ENCODE peak calls at places on chromosomes 5 and 9, in nine cellular contexts. Q is IMR-90, U is HCT116, F is breast epithelium, B is endothelial cell of umbilical vein, M is stomach, P is body of pancreas, K is ovary, G is A549. N is an unnamed sample. For H3K4me1, the result is how much of the 10 kb centered on the place peaks cover.

GRCh38 chr5:180340856-180341255 is 12.3 kb downstream of the GFPT2 start:
- DNase-seq in Q (peak), G (no peak), M (no peak), F (no peak), U (no peak), P (no peak), B (no peak), K (no peak), N (no peak)

GRCh38 chr5:142815469-142815868 is 45.3 kb downstream of the ARHGAP26 start:
- DNase-seq in M (no peak), K (no peak), U (no peak), P (no peak), Q (no peak), F (no peak), G (no peak), B (no peak), N (no peak)

GRCh38 chr9:18352716-18353115 is 121.2 kb upstream of the ADAMTSL1 start:
- DNase-seq in G (no peak), Q (no peak), F (no peak), U (no peak), P (no peak), M (no peak), B (no peak), K (no peak), N (no peak)

GRCh38 chr9:13022756-13023155 is 247.9 kb downstream of the LURAP1L start:
- DNase-seq in G (no peak), U (no peak), K (no peak), M (no peak), B (no peak), Q (no peak), F (no peak), P (no peak), N (no peak)

GRCh38 chr5:155753943-155754581 is 572.9 kb upstream of the SGCD start:
- DNase-seq in F (no peak), M (no peak), K (no peak), Q (no peak), P (no peak), B (no peak), G (no peak), U (no peak), N (no peak)

GRCh38 chr5:151138114-151138513 is 19.5 kb downstream of the ANXA6 start:
- DNase-seq in M (no peak), B (no peak), U (no peak), Q (no peak), G (no peak), P (no peak), F (no peak), K (no peak), N (no peak)

GRCh38 chr5:103433216-103433615 is 129.4 kb downstream of the NUDT12 start:
- DNase-seq in B (no peak), G (no peak), M (no peak), Q (peak), K (no peak), F (no peak), U (no peak), P (no peak), N (no peak)

GRCh38 chr5:62627901-62628300 is 49.3 kb downstream of the LRRC70 start:
- DNase-seq in G (no peak), B (no peak), Q (no peak), K (no peak), U (no peak), P (no peak), M (no peak), F (no peak), N (no peak)

GRCh38 chr5:55997742-55998351 is 3.1 kb upstream of the IL6ST start:
- DNase-seq in M (no peak), P (no peak), F (no peak), Q (peak), G (no peak), U (no peak), K (no peak), B (peak), N (no peak)

GRCh38 chr9:93267091-93267541 is 83.2 kb downstream of the WNK2 start:
- DNase-seq in U (no peak), P (no peak), Q (no peak), G (no peak), M (peak), B (no peak), F (peak), K (peak), N (no peak)

GRCh38 chr5:110342683-110343082 is 383.8 kb downstream of the TMEM232 start:
- DNase-seq in P (no peak), F (no peak), K (no peak), B (no peak), M (no peak), Q (no peak), U (no peak), G (no peak), N (no peak)

GRCh38 chr9:105678781-105679180 is 15.6 kb upstream of the TMEM38B start:
- DNase-seq in B (no peak), G (no peak), K (no peak), U (no peak), P (no peak), Q (no peak), F (no peak), M (no peak), N (no peak)

GRCh38 chr9:37029304-37029775 is 4.7 kb downstream of the PAX5 start:
- DNase-seq in Q (no peak), K (no peak), F (no peak), P (no peak), U (no peak), G (no peak), M (no peak), B (no peak), N (no peak)

GRCh38 chr9:78189461-78189860 is 46.4 kb upstream of the CEP78 start:
- DNase-seq in B (no peak), K (no peak), Q (no peak), G (no peak), F (no peak), M (no peak), P (no peak), U (no peak), N (no peak)

GRCh38 chr9:36632892-36633291 is 60.2 kb downstream of the MELK start:
- DNase-seq in B (peak), P (no peak), G (peak), M (no peak), U (peak), F (no peak), K (no peak), Q (peak), N (no peak)

GRCh38 chr5:14201325-14202061 is 58.4 kb downstream of the TRIO start:
- DNase-seq in K (no peak), B (peak), M (no peak), G (no peak), F (no peak), P (no peak), Q (peak), U (no peak), N (no peak)

GRCh38 chr9:94703488-94704140 is 22.9 kb upstream of the AOPEP start:
- DNase-seq in U (no peak), B (no peak), P (no peak), M (no peak), F (no peak), K (no peak), G (no peak), Q (no peak), N (no peak)

GRCh38 chr5:144121577-144121976 is 48.9 kb downstream of the YIPF5 start:
- DNase-seq in U (no peak), P (no peak), Q (peak), K (no peak), F (no peak), G (no peak), M (no peak), B (peak), N (no peak)

GRCh38 chr9:16352791-16353401 is 517.6 kb downstream of the BNC2 start:
- DNase-seq in B (no peak), Q (peak), K (no peak), F (no peak), U (no peak), G (no peak), P (no peak), M (no peak), N (no peak)

GRCh38 chr9:132161743-132162187 is at the start of gene NTNG2:
- DNase-seq in K (no peak), G (no peak), Q (no peak), P (no peak), M (no peak), B (no peak), F (no peak), U (no peak), N (no peak)

GRCh38 chr9:76905984-76906861 is at the start of gene PRUNE2:
- DNase-seq in P (peak), F (peak), M (peak), G (no peak), Q (peak), B (peak), U (no peak), K (peak), N (peak)

GRCh38 chr9:4144869-4145268 is 155.0 kb downstream of the GLIS3 start:
- DNase-seq in Q (no peak), K (no peak), P (no peak), M (no peak), U (no peak), F (no peak), G (no peak), B (no peak), N (no peak)

GRCh38 chr5:72170101-72170500 is 62.8 kb downstream of the MAP1B start:
- DNase-seq in F (no peak), B (no peak), M (no peak), U (no peak), P (no peak), K (no peak), G (no peak), Q (no peak), N (no peak)

GRCh38 chr5:58012103-58012502 is 447.8 kb downstream of the PLK2 start:
- DNase-seq in M (no peak), G (no peak), P (no peak), U (no peak), Q (peak), B (peak), K (no peak), F (no peak), N (no peak)

GRCh38 chr9:17578911-17579793 is at the start of gene SH3GL2:
- DNase-seq in U (no peak), G (peak), F (no peak), K (peak), B (no peak), M (peak), P (peak), Q (peak), N (peak)

GRCh38 chr9:123642291-123643278 is 286.6 kb downstream of the CRB2 start:
- DNase-seq in U (no peak), M (peak), F (no peak), G (no peak), Q (peak), P (peak), B (no peak), K (peak), N (peak)

GRCh38 chr5:136199408-136199807 is 6.4 kb upstream of the SMIM32 start:
- DNase-seq in Q (no peak), M (no peak), U (no peak), F (no peak), P (no peak), G (no peak), K (no peak), B (no peak), N (no peak)

GRCh38 chr5:73182282-73182681 is 9.3 kb downstream of the TMEM174 start:
- DNase-seq in F (no peak), U (no peak), M (no peak), Q (no peak), B (no peak), G (no peak), K (no peak), P (no peak), N (no peak)

GRCh38 chr5:73626814-73627313 is 868 bp downstream of the ARHGEF28 start:
- DNase-seq in M (no peak), U (no peak), G (no peak), P (no peak), B (no peak), Q (no peak), F (no peak), K (peak), N (no peak)

GRCh38 chr5:75601996-75602395 is 9.3 kb upstream of the ANKDD1B start:
- DNase-seq in U (no peak), P (no peak), Q (peak), F (no peak), K (no peak), B (no peak), G (no peak), M (no peak), N (no peak)

GRCh38 chr9:104313396-104314110 is 190.5 kb upstream of the OR13F1 start:
- DNase-seq in K (no peak), U (no peak), M (no peak), G (no peak), Q (no peak), F (no peak), P (no peak), B (no peak), N (no peak)

GRCh38 chr5:68478306-68479091 is 262.9 kb downstream of the PIK3R1 start:
- DNase-seq in F (no peak), B (no peak), Q (peak), P (no peak), G (no peak), M (no peak), K (no peak), U (no peak), N (no peak)

GRCh38 chr5:155089649-155090048 is 76.1 kb downstream of the KIF4B start:
- DNase-seq in P (no peak), B (no peak), G (no peak), U (no peak), K (no peak), M (no peak), F (no peak), Q (no peak), N (no peak)

GRCh38 chr9:21482213-21482612 is at the start of gene IFNE:
- DNase-seq in K (no peak), P (no peak), U (no peak), Q (no peak), F (no peak), M (no peak), G (no peak), B (no peak), N (no peak)

GRCh38 chr5:15609076-15609725 is 109.2 kb downstream of the FBXL7 start:
- DNase-seq in P (no peak), G (no peak), U (no peak), B (no peak), F (no peak), K (no peak), M (no peak), Q (no peak), N (no peak)

GRCh38 chr5:34538026-34538672 is 118.0 kb upstream of the RAI14 start:
- DNase-seq in U (no peak), M (peak), Q (peak), G (no peak), K (no peak), P (peak), F (no peak), B (no peak), N (no peak)

GRCh38 chr5:176851380-176851779 is 41.0 kb downstream of the UNC5A start:
- DNase-seq in F (no peak), M (no peak), G (no peak), Q (no peak), K (no peak), B (no peak), P (no peak), U (no peak), N (no peak)

GRCh38 chr5:112109331-112109993 is 309.6 kb downstream of the EPB41L4A start:
- DNase-seq in U (peak), G (no peak), B (no peak), K (peak), P (peak), F (peak), Q (peak), M (peak), N (no peak)

GRCh38 chr5:159451197-159452052 is 121.1 kb upstream of the IL12B start:
- DNase-seq in K (peak), P (no peak), G (peak), B (no peak), M (no peak), U (peak), Q (peak), F (no peak), N (no peak)

DNA sequence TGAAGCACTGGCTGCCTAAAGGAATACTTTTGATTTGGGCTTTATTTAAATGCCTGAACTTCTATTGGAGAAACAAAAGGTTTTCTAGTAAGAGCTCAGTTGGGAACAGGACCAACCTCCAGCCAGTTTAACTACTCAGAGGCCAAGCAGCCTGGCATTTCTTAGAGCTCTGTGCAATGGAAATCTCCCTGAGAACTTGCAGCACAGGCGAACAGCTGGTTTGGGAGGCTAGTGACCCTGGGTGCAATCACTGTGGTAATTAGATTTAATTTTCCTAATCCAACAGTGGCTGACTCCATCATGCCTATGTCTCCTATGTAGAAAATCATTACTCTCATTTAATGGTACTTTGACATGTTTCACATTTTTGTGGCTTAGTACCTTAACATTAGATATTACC is 1.0 kb upstream of the CDH6 start:
- DNase-seq in Q (peak), G (no peak), K (no peak), U (no peak), F (no peak), B (no peak), M (no peak), P (no peak), N (no peak)
- TF ChIP-seq POLR2A in Q (no peak), G (no peak), K (no peak), U (no peak), F (no peak), B (no peak), M (no peak), P (no peak), N (no peak)

DNA sequence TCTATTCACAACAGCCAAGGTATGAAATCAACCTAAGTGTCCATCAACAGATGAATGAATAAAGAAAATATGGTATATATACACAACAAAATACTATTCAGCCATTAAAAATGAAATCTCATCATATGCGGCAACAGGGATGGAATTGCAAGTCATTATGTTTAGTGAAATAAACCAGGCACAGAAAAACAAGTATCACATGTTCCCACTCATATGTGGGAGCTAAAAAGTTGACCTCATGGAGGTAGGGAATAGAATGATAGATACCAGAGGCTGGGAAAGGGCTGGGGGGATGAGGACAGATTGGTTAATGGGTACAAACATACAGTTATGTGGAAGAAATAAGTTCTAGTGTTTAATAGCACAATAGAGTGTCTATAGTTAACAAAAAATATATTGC is 149.7 kb downstream of the DEPDC1B start:
- DNase-seq in K (no peak), P (no peak), Q (no peak), G (no peak), B (no peak), U (no peak), F (no peak), M (no peak), N (no peak)
- H3K4me1 ChIP-seq in K (under half), P (under half), Q (under half), G (under half), B (under half), U (under half), F (under half), M (under half), N (under half)

DNA sequence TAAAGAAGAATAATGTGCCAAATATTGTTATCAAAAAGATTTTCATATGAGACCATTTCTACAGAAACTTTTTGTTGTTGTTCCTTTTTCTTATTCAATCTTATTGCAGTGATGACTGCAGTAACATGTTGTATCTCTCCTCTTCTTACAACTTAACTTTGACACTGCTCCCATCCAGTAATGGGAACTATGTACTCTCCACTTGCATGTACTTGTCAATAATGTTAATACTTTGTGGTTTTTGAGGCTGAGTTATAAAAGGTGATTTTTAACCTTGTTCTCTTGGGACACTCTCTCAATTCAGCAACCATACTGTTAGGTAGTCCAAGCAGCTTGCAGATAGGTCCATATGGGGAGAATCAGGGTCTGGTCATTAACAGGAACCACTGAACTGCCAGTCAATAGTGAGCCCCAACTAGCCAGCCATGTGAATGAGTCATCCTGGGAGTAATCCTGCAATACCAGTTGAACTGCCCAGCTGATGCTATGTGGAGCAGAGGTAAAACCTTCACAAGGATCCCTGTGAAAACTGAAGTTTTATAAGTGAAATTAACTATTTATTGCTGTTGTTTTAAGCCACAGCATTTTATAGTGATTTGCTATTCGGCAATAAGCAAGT is 199.6 kb upstream of the DAB2 start:
- DNase-seq in G (no peak), Q (peak), P (peak), U (peak), B (no peak), M (peak), F (peak), K (no peak), N (peak)
- TF ChIP-seq POLR2A in G (no peak), Q (no peak), P (no peak), U (no peak), B (no peak), M (no peak), F (no peak), K (no peak), N (no peak)

DNA sequence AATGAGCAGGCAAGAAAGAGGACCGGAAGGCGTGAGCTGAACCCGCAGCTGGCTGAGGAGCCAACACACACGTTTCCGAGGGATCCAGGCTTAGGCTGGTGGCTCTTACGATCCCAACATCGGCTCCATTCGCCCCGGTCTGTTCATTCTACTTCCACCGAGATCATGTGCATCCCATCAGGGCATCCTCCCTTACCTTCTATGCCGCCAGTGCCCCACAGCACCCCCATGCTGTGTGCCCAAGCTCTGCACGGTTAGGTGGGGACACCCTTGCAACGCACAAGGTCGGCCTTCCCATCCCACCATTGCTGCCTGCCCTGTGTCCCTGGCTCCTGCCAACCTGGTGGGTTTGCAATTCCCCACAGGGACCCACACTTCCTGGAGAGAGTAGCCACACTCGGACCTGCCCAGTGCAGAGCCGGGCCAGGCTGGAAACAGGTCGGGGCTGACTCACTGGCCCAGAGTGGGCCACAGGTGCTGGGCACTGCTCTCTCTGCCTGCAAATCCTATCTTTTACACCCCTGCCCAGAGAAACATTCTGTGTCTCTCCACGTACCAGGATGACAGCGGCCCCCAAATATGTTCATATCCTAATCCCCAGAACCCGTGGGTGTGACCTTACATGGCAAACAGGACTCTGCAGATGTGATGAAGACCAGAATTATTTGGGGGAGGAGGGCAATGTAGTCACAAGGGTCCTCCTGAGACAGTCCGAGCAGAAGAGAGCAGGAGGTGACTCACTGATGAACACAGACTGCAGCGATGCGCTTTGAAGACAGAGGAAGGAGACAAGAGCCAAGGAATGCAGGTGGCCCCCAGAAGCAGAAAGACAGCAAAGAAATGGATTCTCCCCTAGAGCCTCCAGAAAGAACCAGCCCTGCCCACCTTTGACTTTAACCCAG is 182.2 kb downstream of the AUH start:
- DNase-seq in F (no peak), M (peak), Q (peak), P (peak), U (no peak), G (no peak), K (peak), B (no peak), N (peak)
- H3K4me1 ChIP-seq in F (under half), M (under half), Q (under half), P (under half), U (under half), G (under half), K (under half), B (under half), N (under half)